ENCODE peak calls at places on chromosome 13, in six cellular contexts. B is astrocyte of the spinal cord; N is activated effector memory CD4-positive, alpha-beta T cell treated with anti-CD3 and anti-CD28 coated beads, Interleukin-2, amount 50 U/mL, for 16 hours; G is GM23338; K is EL; U is activated naive CD8-positive, alpha-beta T cell treated with anti-CD3 and anti-CD28 coated beads for 36 hours. P is an unnamed sample.

GRCh38 chr13:73598021-73598712 is 536.0 kb downstream of the KLF12 start:
- DNase-seq in G (no peak), K (peak), B (peak), N (no peak), U (no peak), P (no peak)

GRCh38 chr13:113207890-113208423 is 512 bp downstream of the PCID2 start:
- DNase-seq in U (no peak), N (no peak), B (peak), K (peak), G (peak), P (peak)

GRCh38 chr13:45040626-45041025 is 51.3 kb downstream of the GPALPP1 start:
- DNase-seq in U (no peak), N (no peak), K (peak), G (no peak), B (no peak), P (no peak)

GRCh38 chr13:112686987-112687386 is 2.9 kb upstream of the ATP11A start:
- DNase-seq in G (no peak), K (no peak), B (no peak), N (peak), U (no peak), P (no peak)

GRCh38 chr13:52428295-52428694 is 22.1 kb downstream of the VPS36 start:
- DNase-seq in N (no peak), G (no peak), B (peak), K (peak), U (no peak), P (no peak)

GRCh38 chr13:80237646-80238045 is 103.3 kb downstream of the SPRY2 start:
- DNase-seq in U (no peak), N (no peak), G (no peak), B (no peak), K (peak), P (peak)

GRCh38 chr13:110874508-110874960 is 40.3 kb downstream of the ANKRD10 start:
- DNase-seq in U (peak), N (peak), K (peak), G (peak), B (peak), P (peak)

GRCh38 chr13:74131206-74131605 is 3.0 kb downstream of the KLF12 start:
- DNase-seq in K (no peak), N (no peak), U (no peak), G (no peak), B (no peak), P (no peak)

GRCh38 chr13:110560606-110561334 is 752 bp downstream of the RAB20 start:
- DNase-seq in N (peak), K (peak), G (peak), U (peak), B (no peak), P (peak)

GRCh38 chr13:50797081-50797480 is 46.4 kb downstream of the DLEU7 start:
- DNase-seq in K (no peak), B (peak), G (no peak), N (no peak), U (no peak), P (no peak)

GRCh38 chr13:87778128-87778527 is 107.0 kb downstream of the SLITRK5 start:
- DNase-seq in K (no peak), G (no peak), N (no peak), U (no peak), B (no peak), P (no peak)

GRCh38 chr13:106083620-106084350 is 451.7 kb downstream of the EFNB2 start:
- DNase-seq in B (peak), U (no peak), N (no peak), K (peak), G (peak), P (peak)

GRCh38 chr13:26619321-26619720 is 61.8 kb downstream of the WASF3 start:
- DNase-seq in K (peak), B (peak), G (no peak), U (no peak), N (no peak), P (peak)

GRCh38 chr13:101127741-101128353 is 288.5 kb downstream of the NALCN start:
- DNase-seq in N (no peak), U (peak), B (peak), G (peak), K (peak), P (peak)

GRCh38 chr13:73967397-73968165 is 166.6 kb downstream of the KLF12 start:
- DNase-seq in U (no peak), B (no peak), K (no peak), N (no peak), G (no peak), P (no peak)

GRCh38 chr13:95067303-95067702 is 233.9 kb downstream of the ABCC4 start:
- DNase-seq in U (no peak), K (peak), G (no peak), N (no peak), B (peak), P (peak)

GRCh38 chr13:51739403-51740112 is 64.4 kb downstream of the DHRS12 start:
- DNase-seq in U (no peak), N (no peak), K (no peak), G (no peak), B (no peak), P (peak)

GRCh38 chr13:112661291-112661690 is 28.5 kb upstream of the ATP11A start:
- DNase-seq in B (no peak), G (no peak), K (no peak), N (no peak), U (no peak), P (no peak)

GRCh38 chr13:71806885-71807284 is 60.1 kb downstream of the DACH1 start:
- DNase-seq in U (no peak), G (no peak), N (no peak), K (no peak), B (no peak), P (no peak)

GRCh38 chr13:109720758-109721184 is 65.6 kb downstream of the IRS2 start:
- DNase-seq in K (no peak), N (no peak), G (no peak), B (no peak), U (no peak), P (no peak)

GRCh38 chr13:21949818-21950429 is 279.1 kb downstream of the FGF9 start:
- DNase-seq in K (no peak), N (no peak), B (no peak), U (no peak), G (no peak), P (no peak)

GRCh38 chr13:26914624-26915023 is 154.0 kb upstream of the GPR12 start:
- DNase-seq in U (no peak), N (peak), B (peak), K (peak), G (no peak), P (no peak)

GRCh38 chr13:40149611-40150283 is 494.3 kb downstream of the COG6 start:
- DNase-seq in U (no peak), B (peak), K (peak), N (no peak), G (no peak), P (peak)

GRCh38 chr13:111184685-111185401 is 69.7 kb downstream of the ARHGEF7 start:
- DNase-seq in U (peak), K (no peak), N (peak), G (no peak), B (no peak), P (no peak)

GRCh38 chr13:20580257-20580656 is 13.3 kb downstream of the IFT88 start:
- DNase-seq in N (no peak), G (no peak), K (no peak), B (no peak), U (no peak), P (no peak)

GRCh38 chr13:29845440-29846056 is 4.9 kb downstream of the UBL3 start:
- DNase-seq in U (no peak), N (no peak), G (no peak), B (peak), K (no peak), P (no peak)

GRCh38 chr13:86870388-86870966 is 800.7 kb upstream of the SLITRK5 start:
- DNase-seq in G (peak), N (no peak), U (no peak), K (no peak), B (peak), P (peak)

GRCh38 chr13:45142440-45143345 is 22.4 kb downstream of the GTF2F2 start:
- DNase-seq in U (no peak), N (no peak), B (no peak), K (peak), G (no peak), P (no peak)

GRCh38 chr13:52969373-52969772 is 59.2 kb upstream of the OLFM4 start:
- DNase-seq in K (no peak), B (no peak), U (no peak), N (no peak), G (no peak), P (no peak)

GRCh38 chr13:90947976-90948375 is 399.5 kb upstream of the MIR17HG start:
- DNase-seq in K (no peak), B (no peak), U (no peak), N (no peak), G (no peak), P (no peak)

GRCh38 chr13:31207630-31208549 is 8.1 kb downstream of the B3GLCT start:
- DNase-seq in K (peak), B (peak), N (no peak), U (no peak), G (no peak), P (peak)

GRCh38 chr13:101053694-101054093 is 362.6 kb downstream of the NALCN start:
- DNase-seq in N (no peak), G (no peak), K (no peak), U (no peak), B (no peak), P (no peak)

GRCh38 chr13:45413826-45414312 is 4.3 kb downstream of the SLC25A30 start:
- DNase-seq in G (no peak), N (no peak), K (no peak), U (no peak), B (no peak), P (no peak)

GRCh38 chr13:44117351-44117750 is 237.6 kb downstream of the LACC1 start:
- DNase-seq in N (no peak), B (peak), U (no peak), G (peak), K (peak), P (peak)

GRCh38 chr13:22642088-22642487 is 538.7 kb upstream of the SGCG start:
- DNase-seq in G (no peak), K (no peak), N (no peak), U (no peak), B (no peak), P (no peak)

GRCh38 chr13:66180806-66181205 is 1049.3 kb downstream of the PCDH9 start:
- DNase-seq in N (no peak), G (no peak), U (no peak), B (no peak), K (no peak), P (no peak)

GRCh38 chr13:110651726-110652230 is 36.4 kb downstream of the NAXD start:
- DNase-seq in N (no peak), U (no peak), B (no peak), K (no peak), G (no peak), P (no peak)

GRCh38 chr13:112721198-112722104 is 31.6 kb downstream of the ATP11A start:
- DNase-seq in U (no peak), G (no peak), K (no peak), N (no peak), B (no peak), P (no peak)

GRCh38 chr13:39148513-39148961 is 110.3 kb downstream of the NHLRC3 start:
- DNase-seq in U (no peak), N (no peak), B (peak), K (peak), G (no peak), P (peak)

GRCh38 chr13:64798422-64798821 is 2431.7 kb downstream of the PCDH9 start:
- DNase-seq in N (no peak), B (no peak), K (no peak), U (no peak), G (no peak), P (no peak)

P was measured in AG20443.